ENCODE peak calls at places on chromosomes 6 and 20, in five cellular contexts. B, H, D, J and S are unnamed samples. For H3K27me3, the result is how much of the 10 kb centered on the place peaks cover.

GRCh38 chr6:118627724-118628123 is 23.7 kb downstream of the CEP85L start:
- DNase-seq in J (no peak), D (no peak), H (no peak), B (no peak), S (no peak)

GRCh38 chr20:62938105-62938888 is at the start of gene GID8:
- DNase-seq in D (no peak), H (peak), J (peak), B (peak), S (no peak)

GRCh38 chr20:58868795-58869194 is 16.3 kb downstream of the GNAS start:
- DNase-seq in H (no peak), J (no peak), D (no peak), B (no peak), S (no peak)

GRCh38 chr6:21396313-21396712 is 197.2 kb upstream of the SOX4 start:
- DNase-seq in J (no peak), D (no peak), H (no peak), B (no peak), S (no peak)

GRCh38 chr6:40965046-40965445 is 74.0 kb downstream of the UNC5CL start:
- DNase-seq in B (no peak), D (no peak), H (no peak), J (no peak), S (no peak)

GRCh38 chr6:29547573-29547972 is 12.0 kb downstream of the UBD start:
- DNase-seq in D (no peak), B (no peak), J (no peak), H (no peak), S (no peak)

GRCh38 chr6:21494505-21494904 is 99.0 kb upstream of the SOX4 start:
- DNase-seq in D (no peak), J (no peak), H (no peak), B (no peak), S (no peak)

GRCh38 chr6:112049051-112049799 is 4.7 kb upstream of the CCN6 start:
- DNase-seq in J (no peak), B (no peak), H (no peak), D (no peak), S (no peak)

GRCh38 chr6:46894429-46894828 is 27.3 kb downstream of the ADGRF5 start:
- DNase-seq in J (no peak), D (no peak), H (no peak), B (no peak), S (no peak)

GRCh38 chr6:46898011-46898410 is 23.7 kb downstream of the ADGRF5 start:
- DNase-seq in J (no peak), D (no peak), H (no peak), B (no peak), S (no peak)

GRCh38 chr6:46895930-46896329 is 25.8 kb downstream of the ADGRF5 start:
- DNase-seq in D (no peak), J (no peak), H (no peak), B (no peak), S (no peak)

GRCh38 chr6:46891396-46891795 is 30.3 kb downstream of the ADGRF5 start:
- DNase-seq in D (no peak), J (no peak), B (no peak), H (no peak), S (no peak)

GRCh38 chr6:46893648-46894047 is 28.1 kb downstream of the ADGRF5 start:
- DNase-seq in H (no peak), B (no peak), J (no peak), D (no peak), S (no peak)
- H3K27ac ChIP-seq in H (no peak), B (no peak), J (no peak), D (no peak), S (no peak)

GRCh38 chr6:25732468-25733198 is 21.9 kb upstream of the SLC17A4 start:
- DNase-seq in D (no peak), H (no peak), J (no peak), B (no peak), S (no peak)
- H3K27me3 ChIP-seq in D (under half), H (under half), J (under half), B (under half), S (under half)

GRCh38 chr20:46673394-46674252 is 15.6 kb downstream of the TP53RK start:
- DNase-seq in B (no peak), H (no peak), J (no peak), D (no peak), S (no peak)

GRCh38 chr20:46671866-46672542 is 17.2 kb downstream of the TP53RK start:
- DNase-seq in D (no peak), H (no peak), B (no peak), J (no peak), S (no peak)

GRCh38 chr20:46674253-46675083 is 14.8 kb downstream of the TP53RK start:
- DNase-seq in B (no peak), D (no peak), J (no peak), H (no peak), S (no peak)

GRCh38 chr20:46670585-46671584 is 18.4 kb downstream of the TP53RK start:
- DNase-seq in H (no peak), D (no peak), J (no peak), B (no peak), S (no peak)

GRCh38 chr20:46672543-46673148 is 16.6 kb downstream of the TP53RK start:
- DNase-seq in H (no peak), D (no peak), B (no peak), J (no peak), S (no peak)
- H3K27ac ChIP-seq in H (no peak), D (no peak), B (no peak), J (no peak), S (no peak)

DNA sequence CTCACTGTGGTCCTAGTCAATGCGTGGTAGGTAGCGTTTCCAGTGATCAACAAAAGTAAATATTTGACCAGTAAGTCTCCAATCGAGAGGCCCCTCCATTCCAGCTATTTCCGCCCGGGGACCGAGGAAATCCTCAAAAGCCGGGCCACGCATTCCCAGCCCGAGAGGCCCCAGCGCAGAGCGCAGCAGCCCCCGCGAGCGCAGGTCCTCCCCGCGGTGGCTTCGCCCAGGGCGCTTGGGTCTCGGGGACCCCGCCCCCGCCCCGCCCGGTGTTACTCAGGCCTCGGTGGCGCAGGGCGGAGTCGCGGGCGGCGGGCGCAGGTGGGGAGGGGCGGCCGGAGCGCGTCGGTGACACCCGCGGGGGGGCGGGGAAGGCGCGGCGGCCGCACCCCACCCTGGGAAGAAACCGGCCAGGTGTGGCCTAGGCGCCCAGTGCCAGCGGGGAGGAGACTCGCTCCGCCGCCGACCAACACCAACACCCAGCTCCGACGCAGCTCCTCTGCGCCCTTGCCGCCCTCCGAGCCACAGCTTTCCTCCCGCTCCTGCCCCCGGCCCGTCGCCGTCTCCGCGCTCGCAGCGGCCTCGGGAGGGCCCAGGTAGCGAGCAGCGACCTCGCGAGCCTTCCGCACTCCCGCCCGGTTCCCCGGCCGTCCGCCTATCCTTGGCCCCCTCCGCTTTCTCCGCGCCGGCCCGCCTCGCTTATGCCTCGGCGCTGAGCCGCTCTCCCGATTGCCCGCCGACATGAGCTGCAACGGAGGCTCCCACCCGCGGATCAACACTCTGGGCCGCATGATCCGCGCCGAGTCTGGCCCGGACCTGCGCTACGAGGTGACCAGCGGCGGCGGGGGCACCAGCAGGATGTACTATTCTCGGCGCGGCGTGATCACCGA is at the start of gene DSP:
- DNase-seq in J (peak), H (peak), B (no peak), D (peak), S (peak)
- H3K27me3 ChIP-seq in J (half or more), H (half or more), B (under half), D (under half), S (half or more)

GRCh38 chr20:50107086-50107645 is 5.8 kb downstream of the UBE2V1 start:
- DNase-seq in B (no peak), J (no peak), H (no peak), D (no peak), S (no peak)
- H3K27ac ChIP-seq in B (no peak), J (peak), H (peak), D (no peak), S (no peak)

GRCh38 chr20:21110811-21111210 is 4.7 kb upstream of the LINC00237 start:
- DNase-seq in D (no peak), H (no peak), J (no peak), B (no peak), S (no peak)
- H3K27me3 ChIP-seq in D (under half), H (under half), J (half or more), B (under half), S (half or more)

GRCh38 chr6:6721606-6722005 is 133.1 kb downstream of the LY86 start:
- DNase-seq in J (no peak), H (no peak), D (no peak), B (no peak), S (no peak)
- H3K27ac ChIP-seq in J (no peak), H (no peak), D (no peak), B (no peak), S (peak)

DNA sequence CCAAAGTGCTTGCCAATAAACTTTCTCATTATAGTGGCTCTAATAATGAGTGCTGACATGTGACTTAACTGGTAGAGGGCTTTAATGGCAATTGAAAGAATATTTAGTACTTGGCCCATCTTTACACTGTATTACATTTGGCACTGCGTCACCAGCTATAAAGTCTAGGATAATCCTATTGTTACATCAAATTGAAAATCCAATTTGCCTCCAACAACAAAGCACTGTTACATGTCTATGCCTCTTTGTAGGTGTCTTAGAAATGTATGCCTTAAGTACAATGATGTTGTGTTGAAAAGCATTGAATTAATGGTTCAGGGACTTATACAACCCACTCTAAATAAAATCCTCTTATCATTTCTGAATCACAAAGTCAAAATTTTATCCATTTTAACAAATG is 420.4 kb upstream of the JAG1 start:
- DNase-seq in J (no peak), H (no peak), D (no peak), B (no peak), S (no peak)
- H3K27me3 ChIP-seq in J (under half), H (under half), D (under half), B (under half), S (under half)

GRCh38 chr6:152240983-152241766 is 396.0 kb downstream of the SYNE1 start:
- DNase-seq in B (no peak), H (no peak), J (no peak), D (no peak), S (no peak)
- H3K27ac ChIP-seq in B (no peak), H (no peak), J (no peak), D (no peak), S (no peak)